ENCODE peak calls at places on chromosome 22, in five cellular contexts. K, M, V, C and Q are unnamed samples.

GRCh38 chr22:29306175-29306829 is at the start of gene GAS2L1:
- DNase-seq in K (peak), M (peak), V (peak), C (peak), Q (peak)

GRCh38 chr22:37607912-37608476 is 640 bp upstream of the GGA1 start:
- DNase-seq in K (no peak), M (no peak), V (no peak), C (no peak), Q (no peak)

GRCh38 chr22:36048911-36049677 is 20.5 kb upstream of the RBFOX2 start:
- DNase-seq in K (no peak), M (no peak), V (no peak), C (no peak), Q (no peak)

GRCh38 chr22:26404851-26405357 is 24.2 kb upstream of the ASPHD2 start:
- DNase-seq in K (no peak), M (no peak), V (no peak), C (no peak), Q (no peak)

GRCh38 chr22:17257091-17257490 is 37.9 kb upstream of the ADA2 start:
- DNase-seq in K (no peak), M (no peak), V (no peak), C (no peak), Q (no peak)

GRCh38 chr22:49259870-49260615 is 567.6 kb downstream of the BRD1 start:
- DNase-seq in K (no peak), M (no peak), V (no peak), C (no peak), Q (no peak)

GRCh38 chr22:37431811-37432707 is 4.8 kb upstream of the ELFN2 start:
- DNase-seq in K (peak), M (no peak), V (no peak), C (peak), Q (peak)

GRCh38 chr22:24433868-24434471 is 6.6 kb downstream of the ADORA2A start:
- DNase-seq in K (no peak), M (peak), V (peak), C (peak), Q (no peak)

GRCh38 chr22:17960695-17961442 is 63.5 kb downstream of the MICAL3 start:
- DNase-seq in K (no peak), M (no peak), V (no peak), C (no peak), Q (no peak)

GRCh38 chr22:19687561-19688300 is 26.6 kb upstream of the SEPTIN5 start:
- DNase-seq in K (no peak), M (no peak), V (peak), C (no peak), Q (no peak)

GRCh38 chr22:19472233-19472632 is 6.8 kb downstream of the UFD1 start:
- DNase-seq in K (no peak), M (no peak), V (no peak), C (no peak), Q (no peak)

GRCh38 chr22:32080904-32081303 is 37.8 kb downstream of the SLC5A1 start:
- DNase-seq in K (peak), M (no peak), V (no peak), C (peak), Q (no peak)

GRCh38 chr22:43435851-43436535 is 24.2 kb downstream of the MPPED1 start:
- DNase-seq in K (no peak), M (no peak), V (peak), C (no peak), Q (no peak)

GRCh38 chr22:37063436-37064420 is 12.2 kb downstream of the KCTD17 start:
- DNase-seq in K (no peak), M (no peak), V (no peak), C (no peak), Q (no peak)

GRCh38 chr22:44738347-44738715 is 14.0 kb upstream of the ARHGAP8 start:
- DNase-seq in K (no peak), M (no peak), V (no peak), C (peak), Q (no peak)

GRCh38 chr22:29302681-29303465 is 3.6 kb upstream of the GAS2L1 start:
- DNase-seq in K (no peak), M (no peak), V (no peak), C (peak), Q (no peak)

GRCh38 chr22:43957871-43958270 is 2.6 kb downstream of the SAMM50 start:
- DNase-seq in K (no peak), M (peak), V (peak), C (no peak), Q (no peak)

GRCh38 chr22:44443641-44444235 is 54.3 kb downstream of the RTL6 start:
- DNase-seq in K (no peak), M (peak), V (peak), C (no peak), Q (no peak)

GRCh38 chr22:39300198-39300830 is 19.1 kb downstream of the RPL3 start:
- DNase-seq in K (no peak), M (no peak), V (peak), C (no peak), Q (no peak)

GRCh38 chr22:22928666-22929380 is 41.2 kb downstream of the IGLL5 start:
- DNase-seq in K (no peak), M (no peak), V (no peak), C (no peak), Q (peak)

GRCh38 chr22:30731658-30732057 is 37.0 kb downstream of the OSBP2 start:
- DNase-seq in K (no peak), M (no peak), V (no peak), C (no peak), Q (no peak)

GRCh38 chr22:36325163-36326031 is 62.4 kb downstream of the MYH9 start:
- DNase-seq in K (peak), M (peak), V (peak), C (peak), Q (peak)

GRCh38 chr22:26565181-26565580 is 24.8 kb downstream of the TPST2 start:
- DNase-seq in K (no peak), M (no peak), V (no peak), C (no peak), Q (no peak)